ENCODE peak calls at places on chromosomes 1 and 21, in six cellular contexts. H, I, C, E, G and A are unnamed samples.

GRCh38 chr1:57162607-57163235 is 196.9 kb upstream of the C8B start:
- DNase-seq in C (no peak), G (no peak), E (no peak), I (no peak), H (no peak), A (no peak)

GRCh38 chr1:243549108-243549507 is 293.3 kb downstream of the SDCCAG8 start:
- DNase-seq in C (no peak), I (peak; percentile 59), H (no peak), G (no peak), E (no peak), A (peak; percentile 61)

GRCh38 chr1:23751050-23751814 is 8.0 kb downstream of the ELOA start:
- DNase-seq in C (no peak), H (no peak), I (peak; percentile 71), E (no peak), G (no peak), A (no peak)

GRCh38 chr1:153647375-153647714 is 11.2 kb upstream of the SNAPIN start:
- DNase-seq in I (no peak), C (no peak), E (no peak), H (no peak), G (no peak), A (no peak)

GRCh38 chr1:226332947-226333346 is 24.0 kb upstream of the LIN9 start:
- DNase-seq in E (no peak), I (no peak), H (no peak), C (no peak), G (no peak), A (no peak)

GRCh38 chr1:231219422-231220401 is 21.3 kb upstream of the GNPAT start:
- DNase-seq in C (no peak), I (no peak), H (no peak), E (no peak), G (no peak), A (no peak)

GRCh38 chr21:42021751-42022430 is 11.7 kb upstream of the ZBTB21 start:
- DNase-seq in G (no peak), H (no peak), E (no peak), I (no peak), C (no peak), A (no peak)

GRCh38 chr1:206075786-206076725 is 23.1 kb downstream of the RHEX start:
- DNase-seq in E (no peak), H (no peak), I (no peak), C (no peak), G (no peak), A (no peak)

GRCh38 chr1:20430355-20431290 is 55.4 kb downstream of the CAMK2N1 start:
- DNase-seq in C (no peak), E (no peak), I (peak; percentile 38), H (no peak), G (no peak), A (no peak)

GRCh38 chr1:68196676-68197075 is 35.6 kb downstream of the WLS start:
- DNase-seq in E (no peak), I (no peak), G (no peak), C (no peak), H (no peak), A (no peak)

GRCh38 chr1:160148121-160148520 is 3.3 kb upstream of the ATP1A4 start:
- DNase-seq in E (no peak), H (no peak), I (no peak), G (no peak), C (no peak), A (no peak)

GRCh38 chr1:225911207-225912130 is 12.6 kb downstream of the PYCR2 start:
- DNase-seq in H (no peak), I (peak; percentile 65), E (peak; percentile 87), G (no peak), C (peak; percentile 62), A (no peak)

GRCh38 chr1:222618880-222619321 is 1.0 kb downstream of the MIA3 start:
- DNase-seq in C (peak; percentile 22), H (no peak), G (no peak), E (peak; percentile 57), I (peak; percentile 43), A (no peak)

GRCh38 chr21:25080161-25080560 is 527.1 kb downstream of the MRPL39 start:
- DNase-seq in H (no peak), C (no peak), E (no peak), G (no peak), I (no peak), A (no peak)

GRCh38 chr1:30087465-30087864 is 635.9 kb downstream of the MATN1 start:
- DNase-seq in H (no peak), I (no peak), C (no peak), E (no peak), G (no peak), A (no peak)
- TF ChIP-seq CTCF in H (no peak), I (peak; percentile 36), C (peak; percentile 5), E (no peak), G (peak; percentile 51), A (peak; percentile 64)

GRCh38 chr1:53943490-53944043 is 1.9 kb downstream of the IFT25 start:
- DNase-seq in I (no peak), C (no peak), G (no peak), H (no peak), E (no peak), A (no peak)
- H3K4me3 ChIP-seq in I (no peak overlapping the region), C (no peak overlapping the region), G (no peak overlapping the region), H (no peak overlapping the region), E (no peak overlapping the region), A (no peak overlapping the region)

GRCh38 chr21:46459356-46460112 is 843 bp downstream of the DIP2A start:
- DNase-seq in G (no peak), E (peak; percentile 86), I (peak; percentile 53), H (no peak), C (no peak), A (no peak)

GRCh38 chr21:46458315-46459023 is at the start of gene DIP2A:
- DNase-seq in H (peak; percentile 78), G (peak; percentile 82), C (peak; percentile 99), I (peak; percentile 98), E (peak; percentile 99), A (peak; percentile 78)

GRCh38 chr21:46457801-46458314 is 833 bp upstream of the DIP2A start:
- DNase-seq in C (no peak), H (no peak), E (peak; percentile 83), G (no peak), I (peak; percentile 44), A (no peak)

GRCh38 chr21:46456750-46457149 is 1.9 kb upstream of the DIP2A start:
- DNase-seq in I (no peak), H (no peak), C (no peak), E (no peak), G (no peak), A (no peak)

GRCh38 chr21:46459024-46459355 is 299 bp downstream of the DIP2A start:
- DNase-seq in E (no peak), I (no peak), G (no peak), H (no peak), C (no peak), A (no peak)
- TF ChIP-seq CTCF in E (no peak), I (no peak), G (no peak), H (no peak), C (no peak), A (no peak)

GRCh38 chr1:44417351-44418021 is 12.4 kb downstream of the RNF220 start:
- DNase-seq in H (no peak), E (peak; percentile 80), G (no peak), I (peak; percentile 48), C (no peak), A (no peak)

GRCh38 chr1:44420535-44420934 is 15.5 kb downstream of the RNF220 start:
- DNase-seq in G (no peak), E (no peak), I (no peak), C (no peak), H (no peak), A (no peak)

GRCh38 chr1:44421374-44422028 is 16.4 kb downstream of the RNF220 start:
- DNase-seq in G (no peak), I (no peak), C (no peak), E (no peak), H (no peak), A (no peak)

GRCh38 chr1:44416408-44416807 is 11.4 kb downstream of the RNF220 start:
- DNase-seq in C (no peak), H (no peak), E (no peak), I (no peak), G (no peak), A (no peak)

DNA sequence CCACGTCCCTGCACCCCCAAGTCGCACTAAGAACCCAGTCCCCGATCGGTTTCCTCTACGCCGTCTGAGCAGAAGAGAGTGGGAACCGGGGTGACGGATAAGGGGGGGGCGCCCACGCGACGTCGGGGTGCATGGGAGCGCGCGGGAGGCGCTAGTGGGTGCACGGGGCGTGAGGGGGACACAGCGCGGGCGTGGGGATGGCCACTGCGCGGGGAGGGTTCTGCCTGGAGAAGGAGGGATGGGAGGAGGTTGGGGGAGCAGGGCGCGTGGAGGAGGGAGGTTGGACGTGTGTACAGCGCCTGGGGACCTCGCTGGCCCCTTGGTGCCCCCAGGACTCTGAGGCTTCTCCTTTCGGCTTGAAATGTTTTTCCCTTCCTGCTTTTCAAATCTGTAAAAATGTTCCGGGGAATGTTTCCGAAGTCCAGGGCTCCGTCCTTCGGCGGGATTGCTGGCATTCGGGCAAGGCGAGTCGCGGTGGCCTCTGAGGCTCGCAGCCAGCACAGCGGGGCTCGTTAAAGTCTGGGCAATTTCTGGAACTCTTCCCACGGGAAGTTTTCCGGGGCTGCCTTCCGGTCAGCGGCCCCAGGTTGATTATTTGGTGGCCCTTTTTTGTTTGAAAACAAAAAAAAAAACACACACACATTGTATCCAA is 13.1 kb downstream of the RNF220 start:
- DNase-seq in H (no peak), I (no peak), C (no peak), E (peak; percentile 62), G (no peak), A (no peak)
- H3K4me3 ChIP-seq in H (peak overlapping the region; percentile 66), I (peak overlapping the region; percentile 32), C (no peak overlapping the region), E (peak overlapping the region; percentile 39), G (no peak overlapping the region), A (no peak overlapping the region)

GRCh38 chr1:111742938-111743549 is 3.8 kb upstream of the INKA2 start:
- DNase-seq in H (no peak), G (no peak), C (no peak), E (no peak), I (no peak), A (no peak)
- TF ChIP-seq CTCF in H (no peak), G (no peak), C (no peak), E (no peak), I (no peak), A (no peak)

DNA sequence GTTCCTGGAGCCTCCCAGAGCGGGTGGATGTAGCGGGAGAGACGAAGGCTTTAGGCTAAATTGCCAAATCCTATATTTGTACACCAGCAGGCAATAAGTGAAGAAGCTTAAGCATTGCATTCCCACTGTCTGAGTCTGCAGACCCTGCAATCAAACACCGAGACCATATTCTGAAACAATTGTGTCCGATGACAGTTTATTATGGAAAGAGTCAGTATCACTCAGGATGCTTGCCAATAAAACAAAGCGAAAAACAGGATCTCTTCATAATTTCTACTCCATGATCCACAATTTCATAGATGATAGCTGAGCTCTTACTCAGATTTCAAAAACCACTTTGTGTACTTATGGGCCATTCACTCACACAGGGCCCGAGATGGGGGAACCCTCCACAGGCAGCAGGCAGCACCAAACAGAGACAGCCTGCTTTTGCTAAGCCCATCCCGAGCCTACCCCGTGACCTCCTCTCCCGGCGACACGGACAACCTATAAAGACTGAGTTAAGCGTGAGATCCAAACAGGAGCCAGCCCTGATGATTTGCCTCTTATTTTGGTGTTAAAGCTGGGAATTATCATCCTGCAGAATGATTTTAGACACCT is 212.5 kb downstream of the GPATCH2 start:
- DNase-seq in C (no peak), I (no peak), E (no peak), H (no peak), G (no peak), A (no peak)
- H3K4me3 ChIP-seq in C (no peak overlapping the region), I (no peak overlapping the region), E (no peak overlapping the region), H (no peak overlapping the region), G (no peak overlapping the region), A (no peak overlapping the region)